ENCODE peak calls at places on chromosomes 2 and 18, in nine cellular contexts. A, X, M, P, E, F, B, O and J are unnamed samples. For H3K4me1, the result is how much of the 10 kb centered on the place peaks cover.

GRCh38 chr2:161004379-161004778 is 155.8 kb upstream of the TANK start:
- DNase-seq in E (no peak), A (no peak), O (no peak), F (peak), M (no peak), B (no peak), P (peak), X (no peak), J (no peak)

GRCh38 chr2:172704072-172704936 is 31.3 kb upstream of the RAPGEF4 start:
- DNase-seq in O (peak), M (peak), E (no peak), B (peak), F (peak), A (no peak), X (peak), P (peak), J (no peak)

GRCh38 chr2:172462393-172463381 is 35.3 kb downstream of the ITGA6 start:
- DNase-seq in X (no peak), A (no peak), P (no peak), O (peak), M (peak), E (peak), B (no peak), F (no peak), J (no peak)

GRCh38 chr2:26492749-26493515 is 15.0 kb upstream of the OTOF start:
- DNase-seq in E (no peak), A (no peak), P (no peak), X (no peak), O (no peak), F (no peak), B (no peak), M (no peak), J (peak)

GRCh38 chr2:43838560-43839267 is at the start of the genes ABCG5 and ABCG8:
- DNase-seq in B (no peak), P (no peak), O (no peak), X (no peak), F (no peak), M (no peak), A (peak), E (no peak), J (peak)

GRCh38 chr2:9206991-9207640 is 504 bp downstream of the ASAP2 start:
- DNase-seq in P (no peak), X (peak), O (no peak), E (peak), F (peak), M (no peak), A (no peak), B (peak), J (no peak)

GRCh38 chr18:3863593-3863992 is 413.6 kb downstream of the TGIF1 start:
- DNase-seq in A (no peak), B (no peak), E (no peak), M (no peak), X (no peak), O (no peak), P (no peak), F (no peak), J (no peak)

GRCh38 chr2:195710407-195710806 is 53.4 kb downstream of the SLC39A10 start:
- DNase-seq in X (no peak), B (no peak), P (peak), O (no peak), M (no peak), E (no peak), A (no peak), F (no peak), J (no peak)

GRCh38 chr18:12086249-12086648 is 7.4 kb upstream of the ANKRD62 start:
- DNase-seq in O (no peak), E (peak), A (no peak), P (no peak), M (peak), F (no peak), X (no peak), B (peak), J (peak)

GRCh38 chr2:232574674-232575403 is 24.4 kb downstream of the EIF4E2 start:
- DNase-seq in A (no peak), F (no peak), P (peak), O (no peak), B (no peak), M (no peak), X (no peak), E (no peak), J (no peak)

GRCh38 chr2:75465317-75465998 is 95.3 kb downstream of the EVA1A start:
- DNase-seq in P (peak), E (no peak), F (peak), M (peak), X (no peak), O (no peak), B (peak), A (peak), J (no peak)

GRCh38 chr2:16319425-16320245 is 346.0 kb downstream of the CYRIA start:
- DNase-seq in F (no peak), E (no peak), O (no peak), X (no peak), M (no peak), P (no peak), B (no peak), A (no peak), J (peak)

GRCh38 chr2:7707723-7708122 is 790.5 kb downstream of the RNF144A start:
- DNase-seq in M (no peak), E (no peak), X (no peak), O (no peak), A (no peak), B (no peak), F (peak), P (peak), J (no peak)
- H3K4me3 ChIP-seq in M (no peak), E (no peak), X (no peak), O (no peak), A (no peak), B (no peak), F (no peak), P (no peak), J (no peak)

GRCh38 chr2:190810981-190811587 is 69.5 kb upstream of the GLS start:
- DNase-seq in P (no peak), B (no peak), E (no peak), F (no peak), X (no peak), A (no peak), M (no peak), O (no peak), J (no peak)
- H3K4me1 ChIP-seq in P (under half), B (under half), E (half or more), F (under half), X (under half), A (under half), M (under half), O (under half), J (under half)

DNA sequence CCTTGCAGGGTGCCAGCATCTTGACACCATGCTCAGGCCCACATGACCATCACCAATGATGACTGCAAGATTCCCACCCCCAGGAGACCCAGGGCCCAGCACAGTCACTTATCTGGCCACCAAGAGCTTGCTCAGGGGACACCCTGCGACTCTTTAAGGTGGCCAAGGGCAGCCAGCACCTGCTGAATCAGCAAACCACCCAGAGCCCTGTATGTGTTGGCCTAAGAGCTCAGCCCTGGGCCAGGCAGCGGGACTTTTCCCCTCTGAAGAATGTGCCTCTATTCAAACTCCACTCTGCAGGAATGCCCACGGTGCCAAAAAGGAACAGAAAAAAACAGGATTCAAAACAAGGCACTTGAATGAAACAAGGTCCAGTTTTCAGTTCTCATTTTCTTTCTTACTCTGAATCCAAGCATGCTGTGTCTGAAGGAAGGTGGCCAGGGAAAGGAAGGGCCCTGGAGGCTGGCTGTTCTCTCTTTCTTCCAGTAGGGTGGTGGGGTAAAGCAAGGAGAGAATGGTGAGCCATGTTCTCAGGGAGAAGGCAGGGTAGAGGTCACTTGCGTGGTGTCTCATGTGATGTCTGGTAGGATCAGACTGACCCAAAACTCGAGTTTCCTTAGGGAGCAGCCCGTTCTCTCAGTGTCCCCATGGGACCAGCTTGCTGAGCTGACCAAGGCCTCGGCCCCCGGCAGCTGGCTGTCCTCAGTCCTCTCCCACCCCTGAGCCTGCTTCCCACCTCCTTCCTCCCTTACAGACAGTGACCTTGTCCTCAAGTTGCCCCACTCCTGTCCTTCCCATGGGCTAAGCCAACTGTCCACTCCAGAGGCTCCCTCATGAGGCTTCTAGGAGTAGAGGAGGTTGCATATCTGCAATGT is 150.0 kb downstream of the RNF152 start:
- DNase-seq in O (no peak), P (no peak), F (no peak), X (no peak), A (no peak), M (no peak), E (no peak), B (peak), J (peak)
- H3K4me3 ChIP-seq in O (no peak), P (no peak), F (no peak), X (no peak), A (no peak), M (no peak), E (no peak), B (no peak), J (no peak)

GRCh38 chr2:24412812-24413211 is 52.5 kb upstream of the ITSN2 start:
- DNase-seq in O (no peak), P (no peak), B (no peak), F (no peak), E (no peak), M (no peak), A (no peak), X (no peak), J (no peak)
- H3K4me1 ChIP-seq in O (under half), P (under half), B (under half), F (under half), E (under half), M (under half), A (under half), X (under half), J (under half)

GRCh38 chr2:130756041-130756720 is 841 bp downstream of the AMER3 start:
- DNase-seq in E (no peak), O (no peak), F (no peak), A (no peak), P (no peak), B (peak), X (peak), M (no peak), J (peak)
- H3K4me3 ChIP-seq in E (peak), O (no peak), F (peak), A (no peak), P (no peak), B (no peak), X (peak), M (no peak), J (no peak)

DNA sequence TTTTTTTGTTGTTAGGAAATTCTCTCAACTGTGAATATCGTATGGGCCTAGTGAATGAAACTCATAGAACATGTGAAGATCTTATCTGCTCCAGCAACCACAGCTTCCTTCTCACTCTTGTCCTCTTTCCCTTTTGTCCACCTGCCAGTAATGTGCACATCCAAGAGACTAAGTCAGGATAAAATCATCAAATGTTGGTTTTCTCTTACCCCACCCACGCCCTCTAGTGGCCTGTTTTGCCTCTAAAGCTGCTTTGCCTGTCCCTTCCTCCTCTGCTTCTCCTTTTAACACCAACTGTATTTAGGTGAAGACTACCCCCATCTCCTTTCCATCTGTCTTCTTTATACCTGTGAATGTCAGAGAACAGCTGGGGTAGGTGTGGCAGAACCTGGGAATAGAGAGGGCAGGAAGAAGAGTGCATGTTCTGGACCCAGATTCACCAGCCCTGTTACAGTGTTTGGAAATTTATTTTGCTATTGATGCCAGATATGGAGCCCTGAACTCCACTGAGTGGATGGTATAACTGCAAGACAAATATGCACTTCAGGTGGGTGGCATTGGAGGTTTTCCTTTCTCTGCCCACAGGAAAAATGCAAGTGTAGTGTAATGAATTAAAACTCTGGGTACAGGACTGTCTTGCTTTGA is 8.4 kb upstream of the MGAT5 start:
- DNase-seq in X (peak), M (peak), E (peak), B (peak), P (peak), O (peak), F (peak), A (peak), J (no peak)
- H3K4me1 ChIP-seq in X (under half), M (under half), E (under half), B (under half), P (under half), O (half or more), F (under half), A (under half), J (under half)

GRCh38 chr2:85867556-85868292 is 21.1 kb downstream of the ST3GAL5 start:
- DNase-seq in E (no peak), A (no peak), P (no peak), B (no peak), M (no peak), X (no peak), F (no peak), O (no peak), J (no peak)

GRCh38 chr2:85867121-85867520 is 21.7 kb downstream of the ST3GAL5 start:
- DNase-seq in E (no peak), O (no peak), F (no peak), X (no peak), A (no peak), P (no peak), M (no peak), B (no peak), J (no peak)

GRCh38 chr2:85866165-85866659 is 22.6 kb downstream of the ST3GAL5 start:
- DNase-seq in E (no peak), O (no peak), F (no peak), B (no peak), P (no peak), X (no peak), A (no peak), M (no peak), J (no peak)

GRCh38 chr2:85871494-85872164 is 17.2 kb downstream of the ST3GAL5 start:
- DNase-seq in X (no peak), A (no peak), P (no peak), B (peak), F (no peak), O (no peak), E (no peak), M (no peak), J (no peak)

GRCh38 chr2:85868837-85869236 is 20.0 kb downstream of the ST3GAL5 start:
- DNase-seq in O (no peak), M (no peak), P (no peak), X (no peak), E (no peak), F (no peak), A (no peak), B (no peak), J (no peak)
- H3K4me3 ChIP-seq in O (no peak), M (no peak), P (no peak), X (no peak), E (no peak), F (no peak), A (no peak), B (no peak), J (no peak)

GRCh38 chr2:168188011-168188410 is 59.4 kb downstream of the STK39 start:
- DNase-seq in B (no peak), A (no peak), E (no peak), P (no peak), F (no peak), M (no peak), O (no peak), X (no peak), J (no peak)
- H3K4me1 ChIP-seq in B (half or more), A (under half), E (half or more), P (under half), F (under half), M (half or more), O (under half), X (under half), J (under half)